ENCODE peak calls at places on chromosomes 4 and X, in five cellular contexts. D is NCI-H1436; W is DMS 273 treated with DMSO at 0.1 percent for 48 hours; Y is naive B cell; K is stimulated activated CD4-positive, alpha-beta T cell treated with anti-CD3 and anti-CD28 coated beads, Interleukin-15, amount 100 ng/mL, for 24 hours. X is an unnamed sample.

GRCh38 chr4:25440478-25441030 is 63.5 kb downstream of the ANAPC4 start:
- DNase-seq in W (no peak), Y (no peak), K (no peak), D (no peak), X (no peak)

GRCh38 chr4:171582961-171583581 is 230.1 kb upstream of the GALNTL6 start:
- DNase-seq in Y (no peak), W (no peak), K (no peak), D (no peak), X (no peak)

GRCh38 chr4:176313596-176314341 is 6.0 kb upstream of the SPCS3 start:
- DNase-seq in D (no peak), Y (no peak), K (no peak), W (no peak), X (no peak)

GRCh38 chrX:53048169-53049126 is at the start of gene GPR173:
- DNase-seq in D (peak), W (no peak), Y (no peak), K (no peak), X (peak)

GRCh38 chr4:87011340-87012034 is 76.7 kb downstream of the AFF1 start:
- DNase-seq in D (no peak), K (no peak), W (no peak), Y (no peak), X (no peak)

GRCh38 chr4:100428051-100428450 is 89.8 kb downstream of the EMCN start:
- DNase-seq in W (no peak), Y (no peak), D (no peak), K (no peak), X (no peak)

GRCh38 chr4:1085404-1085799 is 28.0 kb downstream of the RNF212 start:
- DNase-seq in Y (no peak), D (no peak), W (no peak), K (no peak), X (no peak)

GRCh38 chr4:153704522-153704921 is 20.4 kb downstream of the TLR2 start:
- DNase-seq in Y (no peak), K (no peak), D (no peak), W (no peak), X (no peak)

GRCh38 chr4:15425520-15425919 is 2.3 kb upstream of the C1QTNF7 start:
- DNase-seq in D (no peak), Y (no peak), K (no peak), W (no peak), X (no peak)

GRCh38 chr4:132284910-132285426 is 864.1 kb upstream of the PCDH10 start:
- DNase-seq in W (no peak), K (no peak), D (no peak), Y (no peak), X (no peak)

GRCh38 chr4:88244821-88245579 is 39.4 kb downstream of the PPM1K start:
- DNase-seq in W (no peak), K (peak), Y (peak), D (no peak), X (no peak)

GRCh38 chrX:153578200-153578835 is 20.6 kb downstream of the CCNQ start:
- DNase-seq in D (no peak), Y (no peak), W (no peak), K (no peak), X (no peak)

GRCh38 chrX:115388879-115389278 is 99.4 kb downstream of the LUZP4 start:
- DNase-seq in K (no peak), W (no peak), Y (no peak), D (no peak), X (no peak)

GRCh38 chr4:92189146-92189545 is 114.6 kb upstream of the GRID2 start:
- DNase-seq in D (no peak), W (no peak), Y (no peak), K (no peak), X (no peak)

GRCh38 chrX:147602297-147602696 is 309.4 kb upstream of the FMR1 start:
- DNase-seq in Y (no peak), W (no peak), K (no peak), D (peak), X (no peak)

GRCh38 chr4:96003941-96004340 is 164.0 kb downstream of the PDHA2 start:
- DNase-seq in W (no peak), D (no peak), Y (no peak), K (no peak), X (no peak)

GRCh38 chr4:72295966-72296557 is 264.3 kb downstream of the NPFFR2 start:
- DNase-seq in W (no peak), D (no peak), Y (no peak), K (no peak), X (peak)

GRCh38 chr4:171334549-171334948 is 478.7 kb upstream of the GALNTL6 start:
- DNase-seq in Y (no peak), D (no peak), K (no peak), W (no peak), X (no peak)

GRCh38 chr4:59553063-59553738 is 1646.9 kb upstream of the ADGRL3 start:
- DNase-seq in Y (no peak), D (no peak), K (no peak), W (peak), X (no peak)

GRCh38 chr4:1487761-1488160 is 81.5 kb upstream of the NKX1-1 start:
- DNase-seq in D (no peak), K (no peak), W (no peak), Y (no peak), X (no peak)

GRCh38 chr4:56653461-56654237 is 27.4 kb downstream of the HOPX start:
- DNase-seq in K (peak), W (no peak), Y (no peak), D (no peak), X (no peak)

X was measured in NCI-H774.